ENCODE peak calls at places on chromosome 7, in eight cellular contexts. B, G, U, R, V, H, W and A are unnamed samples.

GRCh38 chr7:111998326-111998725 is 207.9 kb downstream of the DOCK4 start:
- DNase-seq in B (no peak), G (no peak), U (no peak), R (no peak), V (peak), H (no peak), W (no peak), A (no peak)

GRCh38 chr7:144384555-144385245 is 18.8 kb downstream of the NOBOX start:
- DNase-seq in B (no peak), G (no peak), U (no peak), R (peak), V (no peak), H (peak), W (peak), A (peak)

GRCh38 chr7:74544706-74545469 is 91.2 kb downstream of the GTF2IRD1 start:
- DNase-seq in B (peak), G (no peak), U (peak), R (peak), V (peak), H (peak), W (peak), A (peak)

GRCh38 chr7:20305726-20306125 is 25.0 kb upstream of the ITGB8 start:
- DNase-seq in B (no peak), G (no peak), U (no peak), R (no peak), V (no peak), H (no peak), W (no peak), A (no peak)

GRCh38 chr7:138608292-138608691 is 92.9 kb downstream of the SVOPL start:
- DNase-seq in B (peak), G (no peak), U (no peak), R (peak), V (peak), H (no peak), W (no peak), A (no peak)

GRCh38 chr7:47088329-47089067 is 493.4 kb downstream of the TNS3 start:
- DNase-seq in B (peak), G (peak), U (peak), R (peak), V (peak), H (peak), W (peak), A (peak)

GRCh38 chr7:48161407-48162125 is 9.7 kb upstream of the ABCA13 start:
- DNase-seq in B (no peak), G (no peak), U (no peak), R (peak), V (no peak), H (no peak), W (no peak), A (no peak)

GRCh38 chr7:38615665-38616064 is 15.5 kb downstream of the AMPH start:
- DNase-seq in B (no peak), G (no peak), U (no peak), R (no peak), V (no peak), H (no peak), W (no peak), A (no peak)

GRCh38 chr7:89003619-89003956 is 208.1 kb upstream of the TEX47 start:
- DNase-seq in B (no peak), G (no peak), U (no peak), R (no peak), V (no peak), H (no peak), W (no peak), A (no peak)

GRCh38 chr7:86908948-86909347 is 150.5 kb downstream of the ELAPOR2 start:
- DNase-seq in B (peak), G (no peak), U (no peak), R (no peak), V (peak), H (peak), W (no peak), A (peak)

GRCh38 chr7:132455306-132455705 is 121.0 kb downstream of the PLXNA4 start:
- DNase-seq in B (no peak), G (no peak), U (no peak), R (no peak), V (no peak), H (no peak), W (no peak), A (no peak)

GRCh38 chr7:2211259-2211575 is 21.5 kb downstream of the MAD1L1 start:
- DNase-seq in B (no peak), G (no peak), U (no peak), R (no peak), V (no peak), H (no peak), W (no peak), A (no peak)

GRCh38 chr7:24978837-24979469 is 1.0 kb downstream of the OSBPL3 start:
- DNase-seq in B (no peak), G (peak), U (no peak), R (peak), V (peak), H (peak), W (no peak), A (peak)

GRCh38 chr7:6394114-6394513 is 53.6 kb downstream of the DAGLB start:
- DNase-seq in B (no peak), G (no peak), U (no peak), R (no peak), V (no peak), H (no peak), W (no peak), A (no peak)

GRCh38 chr7:2193575-2194305 is 39.0 kb downstream of the MAD1L1 start:
- DNase-seq in B (no peak), G (no peak), U (no peak), R (no peak), V (no peak), H (no peak), W (no peak), A (no peak)

GRCh38 chr7:2725178-2726105 is 37.4 kb downstream of the AMZ1 start:
- DNase-seq in B (no peak), G (no peak), U (no peak), R (no peak), V (no peak), H (no peak), W (no peak), A (no peak)

GRCh38 chr7:142698429-142698828 is 50.8 kb upstream of the PRSS1 start:
- DNase-seq in B (no peak), G (no peak), U (no peak), R (no peak), V (no peak), H (no peak), W (no peak), A (no peak)

GRCh38 chr7:70857793-70858545 is 274.0 kb upstream of the GALNT17 start:
- DNase-seq in B (no peak), G (no peak), U (no peak), R (no peak), V (no peak), H (no peak), W (no peak), A (no peak)

GRCh38 chr7:150820578-150821198 is 20.1 kb downstream of the TMEM176A start:
- DNase-seq in B (no peak), G (no peak), U (no peak), R (no peak), V (no peak), H (no peak), W (no peak), A (no peak)

GRCh38 chr7:13476881-13477444 is 512.5 kb downstream of the ETV1 start:
- DNase-seq in B (peak), G (no peak), U (no peak), R (no peak), V (peak), H (peak), W (no peak), A (no peak)

GRCh38 chr7:130875265-130875741 is 141.3 kb upstream of the KLF14 start:
- DNase-seq in B (peak), G (no peak), U (peak), R (no peak), V (peak), H (peak), W (no peak), A (peak)

GRCh38 chr7:816751-817671 is 15.3 kb upstream of the SUN1 start:
- DNase-seq in B (peak), G (no peak), U (peak), R (peak), V (no peak), H (peak), W (no peak), A (peak)

GRCh38 chr7:20642171-20642570 is 26.7 kb downstream of the ABCB5 start:
- DNase-seq in B (peak), G (no peak), U (no peak), R (peak), V (no peak), H (no peak), W (no peak), A (no peak)

GRCh38 chr7:84085147-84085546 is 109.4 kb downstream of the SEMA3A start:
- DNase-seq in B (peak), G (no peak), U (no peak), R (peak), V (peak), H (peak), W (no peak), A (no peak)

GRCh38 chr7:84271550-84271949 is 77.0 kb upstream of the SEMA3A start:
- DNase-seq in B (peak), G (no peak), U (no peak), R (no peak), V (peak), H (no peak), W (no peak), A (no peak)

GRCh38 chr7:112296416-112296815 is 89.9 kb downstream of the ZNF277 start:
- DNase-seq in B (peak), G (no peak), U (no peak), R (peak), V (no peak), H (no peak), W (no peak), A (no peak)

GRCh38 chr7:30970594-30971094 is 6.9 kb downstream of the GHRHR start:
- DNase-seq in B (no peak), G (no peak), U (no peak), R (no peak), V (no peak), H (peak), W (no peak), A (peak)

GRCh38 chr7:52233248-52233647 is 802.2 kb upstream of the POM121L12 start:
- DNase-seq in B (no peak), G (no peak), U (no peak), R (no peak), V (no peak), H (no peak), W (no peak), A (no peak)

GRCh38 chr7:63925626-63926460 is 72.8 kb upstream of the ZNF722 start:
- DNase-seq in B (peak), G (peak), U (peak), R (no peak), V (peak), H (peak), W (no peak), A (no peak)

GRCh38 chr7:154339169-154339568 is 287.0 kb downstream of the DPP6 start:
- DNase-seq in B (no peak), G (no peak), U (no peak), R (no peak), V (no peak), H (no peak), W (no peak), A (no peak)

GRCh38 chr7:42928754-42929153 is 3.2 kb downstream of the PSMA2 start:
- DNase-seq in B (no peak), G (no peak), U (no peak), R (no peak), V (no peak), H (no peak), W (no peak), A (no peak)

GRCh38 chr7:135253851-135254815 is 20.5 kb downstream of the STRA8 start:
- DNase-seq in B (peak), G (peak), U (no peak), R (peak), V (peak), H (peak), W (peak), A (peak)

GRCh38 chr7:47506716-47507354 is 75.1 kb downstream of the TNS3 start:
- DNase-seq in B (no peak), G (no peak), U (no peak), R (peak), V (no peak), H (no peak), W (no peak), A (no peak)

GRCh38 chr7:132580717-132581285 is 4.5 kb upstream of the PLXNA4 start:
- DNase-seq in B (peak), G (peak), U (peak), R (peak), V (peak), H (peak), W (peak), A (peak)

GRCh38 chr7:150502519-150502918 is 12.2 kb upstream of the GIMAP7 start:
- DNase-seq in B (no peak), G (no peak), U (no peak), R (no peak), V (no peak), H (no peak), W (no peak), A (no peak)

GRCh38 chr7:35967366-35968139 is 166.7 kb downstream of the SEPTIN7 start:
- DNase-seq in B (no peak), G (no peak), U (no peak), R (no peak), V (no peak), H (no peak), W (no peak), A (no peak)

GRCh38 chr7:73681031-73681430 is 2.2 kb downstream of the DNAJC30 start:
- DNase-seq in B (peak), G (no peak), U (no peak), R (peak), V (no peak), H (peak), W (no peak), A (no peak)

GRCh38 chr7:149808311-149808710 is 29.9 kb upstream of the ZNF862 start:
- DNase-seq in B (no peak), G (no peak), U (no peak), R (no peak), V (no peak), H (no peak), W (no peak), A (no peak)

GRCh38 chr7:1857487-1858425 is 187.7 kb downstream of the ELFN1 start:
- DNase-seq in B (no peak), G (no peak), U (no peak), R (no peak), V (no peak), H (no peak), W (no peak), A (no peak)

GRCh38 chr7:73647725-73648592 is 19.7 kb upstream of the VPS37D start:
- DNase-seq in B (peak), G (no peak), U (no peak), R (no peak), V (no peak), H (peak), W (no peak), A (peak)

DNA sequence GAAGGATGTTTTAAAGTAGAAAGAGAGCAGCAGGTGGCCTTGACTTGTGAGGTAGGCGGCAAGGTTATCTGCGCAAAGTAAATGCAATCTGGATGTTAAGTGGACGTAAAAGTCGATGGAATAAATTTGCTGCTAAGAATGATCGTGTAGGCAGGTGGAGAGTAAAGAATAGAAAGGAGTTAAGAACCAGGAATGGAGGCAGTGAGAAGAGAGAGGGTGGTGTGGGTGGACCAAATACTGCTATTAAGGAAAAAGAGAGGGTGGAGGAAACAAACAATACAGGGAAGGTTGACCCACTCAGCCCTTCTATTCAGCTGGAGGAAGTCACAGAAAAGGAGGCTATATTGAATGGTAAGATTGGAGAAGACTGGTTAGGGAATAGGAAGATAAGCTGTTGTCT is 1.9 kb upstream of the CUL1 start:
- DNase-seq in B (no peak), G (no peak), U (no peak), R (no peak), V (no peak), H (no peak), W (no peak), A (no peak)
- H2AFZ ChIP-seq in B (no peak), G (no peak), U (peak), R (no peak), V (no peak), H (no peak), W (no peak), A (no peak)

GRCh38 chr7:27151945-27152815 is at the start of gene HOXA3:
- DNase-seq in B (peak), G (no peak), U (no peak), R (no peak), V (peak), H (peak), W (no peak), A (no peak)
- H3K4me3 ChIP-seq in B (peak), G (no peak), U (no peak), R (no peak), V (peak), H (peak), W (peak), A (peak)

GRCh38 chr7:157769870-157770213 is 433.0 kb downstream of the DNAJB6 start:
- DNase-seq in B (no peak), G (no peak), U (no peak), R (no peak), V (no peak), H (no peak), W (no peak), A (no peak)

GRCh38 chr7:157768198-157768597 is 431.4 kb downstream of the DNAJB6 start:
- DNase-seq in B (no peak), G (no peak), U (no peak), R (no peak), V (no peak), H (no peak), W (no peak), A (no peak)

GRCh38 chr7:157766098-157766497 is 429.3 kb downstream of the DNAJB6 start:
- DNase-seq in B (no peak), G (no peak), U (no peak), R (no peak), V (no peak), H (no peak), W (no peak), A (no peak)

GRCh38 chr7:157769016-157769869 is 432.4 kb downstream of the DNAJB6 start:
- DNase-seq in B (no peak), G (no peak), U (no peak), R (no peak), V (no peak), H (no peak), W (no peak), A (no peak)

DNA sequence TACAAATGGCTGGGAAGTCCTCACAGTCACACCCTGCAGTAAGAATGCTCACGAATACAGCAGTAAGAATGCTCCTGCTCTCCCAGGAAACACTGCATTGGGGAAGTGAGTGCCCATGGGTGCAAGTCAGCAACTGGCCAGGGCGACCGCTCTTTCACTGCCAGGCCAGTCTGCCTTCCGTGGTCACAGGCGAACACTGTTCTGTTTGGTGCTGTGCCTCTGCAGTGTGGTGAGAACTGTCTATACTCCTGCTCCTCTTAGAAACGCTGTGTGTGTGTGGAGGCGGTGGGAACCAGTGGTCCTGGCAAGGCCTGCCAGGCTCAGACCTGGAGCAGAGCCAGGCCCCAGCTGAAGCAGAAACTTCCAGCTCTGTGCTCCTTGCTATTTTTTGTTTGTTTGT is 430.7 kb downstream of the DNAJB6 start:
- DNase-seq in B (no peak), G (no peak), U (no peak), R (no peak), V (no peak), H (no peak), W (no peak), A (no peak)
- H2AFZ ChIP-seq in B (no peak), G (no peak), U (no peak), R (no peak), V (no peak), H (no peak), W (no peak), A (no peak)

GRCh38 chr7:97480700-97481410 is 251.0 kb upstream of the TAC1 start:
- DNase-seq in B (no peak), G (no peak), U (no peak), R (no peak), V (no peak), H (no peak), W (no peak), A (peak)
- H3K4me3 ChIP-seq in B (no peak), G (no peak), U (no peak), R (no peak), V (no peak), H (no peak), W (no peak), A (no peak)

GRCh38 chr7:94258856-94259255 is 135.8 kb upstream of the COL1A2 start:
- DNase-seq in B (no peak), G (no peak), U (no peak), R (no peak), V (peak), H (no peak), W (no peak), A (no peak)
- H2AFZ ChIP-seq in B (peak), G (no peak), U (no peak), R (no peak), V (no peak), H (no peak), W (no peak), A (no peak)